ENCODE peak calls at places on chromosome 22, in four cellular contexts. T is A549, C is body of pancreas, K is adrenal gland. X is an unnamed sample. For H3K4me1, the result is how much of the 10 kb centered on the place peaks cover.

GRCh38 chr22:40008726-40009125 is 14.0 kb downstream of the FAM83F start:
- DNase-seq in T (no peak), C (no peak), K (no peak), X (no peak)

GRCh38 chr22:37244922-37245722 is 1.1 kb upstream of the RAC2 start:
- DNase-seq in T (no peak), C (no peak), K (no peak), X (peak)

GRCh38 chr22:22410677-22411076 is 97.9 kb downstream of the ZNF280B start:
- DNase-seq in T (no peak), C (no peak), K (no peak), X (no peak)

GRCh38 chr22:34781676-34782075 is 284.3 kb upstream of the ISX start:
- DNase-seq in T (no peak), C (no peak), K (no peak), X (no peak)

GRCh38 chr22:36136475-36136874 is 24.1 kb downstream of the APOL3 start:
- DNase-seq in T (no peak), C (no peak), K (no peak), X (no peak)

GRCh38 chr22:27857441-27857840 is 55.9 kb upstream of the MN1 start:
- DNase-seq in T (no peak), C (no peak), K (no peak), X (no peak)

GRCh38 chr22:50039669-50040458 is 18.2 kb downstream of the TTLL8 start:
- DNase-seq in T (no peak), C (no peak), K (no peak), X (no peak)

GRCh38 chr22:49052023-49052538 is 775.6 kb downstream of the BRD1 start:
- DNase-seq in T (no peak), C (peak), K (no peak), X (no peak)

GRCh38 chr22:22720201-22720723 is 75.8 kb downstream of the GGTLC2 start:
- DNase-seq in T (no peak), C (no peak), K (no peak), X (peak)

GRCh38 chr22:41028841-41029240 is 63.6 kb upstream of the EP300 start:
- DNase-seq in T (no peak), C (no peak), K (no peak), X (no peak)

GRCh38 chr22:39361495-39361894 is 11.7 kb downstream of the SYNGR1 start:
- DNase-seq in T (no peak), C (no peak), K (no peak), X (no peak)

GRCh38 chr22:28027453-28028448 is 108.7 kb upstream of the PITPNB start:
- DNase-seq in T (no peak), C (no peak), K (no peak), X (no peak)

GRCh38 chr22:37222440-37222971 is 10.2 kb upstream of the SSTR3 start:
- DNase-seq in T (no peak), C (no peak), K (no peak), X (peak)

GRCh38 chr22:36155702-36156101 is 4.9 kb downstream of the APOL3 start:
- DNase-seq in T (no peak), C (peak), K (peak), X (no peak)

GRCh38 chr22:36486619-36487384 is 5.4 kb upstream of the TXN2 start:
- DNase-seq in T (no peak), C (peak), K (peak), X (no peak)

GRCh38 chr22:22150457-22150856 is 94.1 kb upstream of the VPREB1 start:
- DNase-seq in T (no peak), C (no peak), K (no peak), X (no peak)

GRCh38 chr22:49294656-49295464 is 532.8 kb downstream of the BRD1 start:
- DNase-seq in T (no peak), C (no peak), K (no peak), X (no peak)

GRCh38 chr22:44260216-44261035 is 52.3 kb downstream of the SHISAL1 start:
- DNase-seq in T (no peak), C (no peak), K (no peak), X (no peak)

GRCh38 chr22:44707752-44708151 is 5.7 kb downstream of the PRR5 start:
- DNase-seq in T (no peak), C (no peak), K (no peak), X (no peak)

GRCh38 chr22:50544078-50544745 is 1.5 kb upstream of the KLHDC7B start:
- DNase-seq in T (peak), C (peak), K (peak), X (peak)

GRCh38 chr22:49449377-49449776 is 378.3 kb downstream of the BRD1 start:
- DNase-seq in T (no peak), C (no peak), K (no peak), X (no peak)

GRCh38 chr22:30880181-30880601 is 88.4 kb downstream of the MORC2 start:
- DNase-seq in T (no peak), C (no peak), K (no peak), X (no peak)

GRCh38 chr22:48919187-48919590 is 908.5 kb downstream of the BRD1 start:
- DNase-seq in T (no peak), C (no peak), K (no peak), X (no peak)

GRCh38 chr22:49271831-49272230 is 555.8 kb downstream of the BRD1 start:
- DNase-seq in T (no peak), C (no peak), K (no peak), X (no peak)

GRCh38 chr22:49413551-49413950 is 414.1 kb downstream of the BRD1 start:
- DNase-seq in T (no peak), C (no peak), K (no peak), X (no peak)

GRCh38 chr22:41367039-41367679 is 14.6 kb upstream of the TEF start:
- DNase-seq in T (peak), C (peak), K (peak), X (peak)

GRCh38 chr22:37137903-37138665 is 11.6 kb downstream of the IL2RB start:
- DNase-seq in T (no peak), C (no peak), K (no peak), X (no peak)

GRCh38 chr22:28023774-28024173 is 104.7 kb upstream of the PITPNB start:
- DNase-seq in T (no peak), C (no peak), K (no peak), X (no peak)

GRCh38 chr22:23769321-23769965 is 1.7 kb upstream of the CHCHD10 start:
- DNase-seq in T (no peak), C (no peak), K (no peak), X (no peak)

GRCh38 chr22:23107487-23108323 is 34.1 kb downstream of the RSPH14 start:
- DNase-seq in T (no peak), C (no peak), K (no peak), X (no peak)

GRCh38 chr22:28019360-28019759 is 100.3 kb upstream of the PITPNB start:
- DNase-seq in T (no peak), C (peak), K (peak), X (peak)

GRCh38 chr22:41352058-41352457 is 29.7 kb upstream of the TEF start:
- DNase-seq in T (peak), C (no peak), K (no peak), X (no peak)

GRCh38 chr22:23751441-23751996 is 607 bp upstream of the ZNF70 start:
- DNase-seq in T (no peak), C (peak), K (peak), X (peak)

GRCh38 chr22:19691721-19692341 is 22.5 kb upstream of the SEPTIN5 start:
- DNase-seq in T (peak), C (no peak), K (no peak), X (peak)

GRCh38 chr22:19666663-19667593 is 47.4 kb upstream of the SEPTIN5 start:
- DNase-seq in T (no peak), C (no peak), K (no peak), X (no peak)

GRCh38 chr22:37175414-37176144 is 12.5 kb downstream of the C1QTNF6 start:
- DNase-seq in T (no peak), C (no peak), K (peak), X (peak)

GRCh38 chr22:23289130-23289503 is 108.8 kb downstream of the BCR start:
- DNase-seq in T (no peak), C (no peak), K (no peak), X (no peak)

GRCh38 chr22:40436460-40437431 is 66.4 kb downstream of the SGSM3 start:
- DNase-seq in T (peak), C (peak), K (peak), X (peak)

DNA sequence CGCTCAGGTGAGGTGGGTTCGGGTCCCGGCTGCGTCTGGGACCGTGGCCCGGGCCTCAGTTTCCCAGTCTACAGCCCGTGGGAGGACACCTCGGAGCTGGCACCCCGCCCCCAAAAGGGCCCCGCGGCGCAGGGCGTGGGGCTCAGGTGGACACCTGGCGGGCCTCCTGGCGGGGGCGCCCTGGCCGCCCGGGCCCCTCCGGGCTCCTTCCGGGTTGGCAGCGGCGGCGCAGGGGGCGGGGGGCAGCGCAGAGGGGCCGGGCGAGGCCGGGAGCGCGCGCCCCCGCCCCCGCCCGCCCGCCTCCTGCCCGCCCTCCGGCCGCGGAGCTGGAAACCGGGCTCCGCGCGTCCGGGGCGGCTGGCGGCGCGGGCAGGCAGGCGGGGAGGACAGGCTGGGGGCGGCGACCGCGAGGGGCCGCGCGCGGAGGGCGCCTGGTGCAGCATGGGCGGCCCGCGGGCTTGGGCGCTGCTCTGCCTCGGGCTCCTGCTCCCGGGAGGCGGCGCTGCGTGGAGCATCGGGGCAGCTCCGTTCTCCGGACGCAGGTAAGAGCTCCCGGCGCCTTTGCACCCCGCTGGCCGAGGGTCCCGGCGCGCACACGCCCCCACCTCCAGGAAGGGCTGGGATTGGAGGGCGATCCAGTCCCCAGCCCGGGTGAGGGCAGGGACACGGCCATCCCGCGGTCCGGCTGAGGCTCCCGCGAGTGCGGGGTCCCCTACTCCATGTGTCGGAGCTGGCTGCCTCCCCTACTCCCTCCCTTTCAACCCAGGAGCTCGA is at the start of gene EMID1:
- DNase-seq in T (no peak), C (peak), K (peak), X (peak)
- TF ChIP-seq POLR2A in T (no peak), C (no peak), K (no peak), X (no peak)

DNA sequence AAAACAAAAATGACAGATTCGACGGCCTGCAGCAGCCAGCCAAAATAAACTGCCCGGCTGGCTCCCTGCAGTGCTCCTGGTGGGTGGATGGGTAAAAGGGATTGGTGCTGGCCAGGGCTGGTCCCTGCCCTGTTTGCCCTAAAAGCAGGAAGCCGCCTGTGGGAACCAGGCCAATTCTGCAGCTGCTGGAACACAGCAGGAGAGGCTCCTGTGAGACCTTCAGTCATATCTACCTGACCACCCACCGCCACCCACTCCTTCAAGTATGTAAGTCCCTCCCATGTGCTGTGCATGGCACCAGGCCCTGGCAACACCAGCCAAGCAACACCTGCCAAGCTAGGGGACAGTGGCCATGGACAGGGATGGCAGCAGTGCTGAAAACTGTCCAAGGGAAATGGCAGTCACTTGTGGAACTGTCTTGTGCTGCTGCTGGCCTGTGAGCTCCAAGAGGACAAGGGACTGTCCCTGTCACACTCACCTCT is 48.7 kb upstream of the ARFGAP3 start:
- DNase-seq in T (no peak), C (peak), K (peak), X (no peak)
- H3K4me1 ChIP-seq in T (under half), C (half or more), K (under half), X (under half)

GRCh38 chr22:46079093-46079860 is 71.0 kb upstream of the PPARA start:
- DNase-seq in T (no peak), C (peak), K (peak), X (no peak)

GRCh38 chr22:46081831-46082210 is 68.5 kb upstream of the PPARA start:
- DNase-seq in T (no peak), C (peak), K (peak), X (peak)

GRCh38 chr22:46078241-46079092 is 71.9 kb upstream of the PPARA start:
- DNase-seq in T (no peak), C (peak), K (peak), X (peak)

GRCh38 chr22:46081036-46081830 is 69.1 kb upstream of the PPARA start:
- DNase-seq in T (no peak), C (peak), K (peak), X (peak)

DNA sequence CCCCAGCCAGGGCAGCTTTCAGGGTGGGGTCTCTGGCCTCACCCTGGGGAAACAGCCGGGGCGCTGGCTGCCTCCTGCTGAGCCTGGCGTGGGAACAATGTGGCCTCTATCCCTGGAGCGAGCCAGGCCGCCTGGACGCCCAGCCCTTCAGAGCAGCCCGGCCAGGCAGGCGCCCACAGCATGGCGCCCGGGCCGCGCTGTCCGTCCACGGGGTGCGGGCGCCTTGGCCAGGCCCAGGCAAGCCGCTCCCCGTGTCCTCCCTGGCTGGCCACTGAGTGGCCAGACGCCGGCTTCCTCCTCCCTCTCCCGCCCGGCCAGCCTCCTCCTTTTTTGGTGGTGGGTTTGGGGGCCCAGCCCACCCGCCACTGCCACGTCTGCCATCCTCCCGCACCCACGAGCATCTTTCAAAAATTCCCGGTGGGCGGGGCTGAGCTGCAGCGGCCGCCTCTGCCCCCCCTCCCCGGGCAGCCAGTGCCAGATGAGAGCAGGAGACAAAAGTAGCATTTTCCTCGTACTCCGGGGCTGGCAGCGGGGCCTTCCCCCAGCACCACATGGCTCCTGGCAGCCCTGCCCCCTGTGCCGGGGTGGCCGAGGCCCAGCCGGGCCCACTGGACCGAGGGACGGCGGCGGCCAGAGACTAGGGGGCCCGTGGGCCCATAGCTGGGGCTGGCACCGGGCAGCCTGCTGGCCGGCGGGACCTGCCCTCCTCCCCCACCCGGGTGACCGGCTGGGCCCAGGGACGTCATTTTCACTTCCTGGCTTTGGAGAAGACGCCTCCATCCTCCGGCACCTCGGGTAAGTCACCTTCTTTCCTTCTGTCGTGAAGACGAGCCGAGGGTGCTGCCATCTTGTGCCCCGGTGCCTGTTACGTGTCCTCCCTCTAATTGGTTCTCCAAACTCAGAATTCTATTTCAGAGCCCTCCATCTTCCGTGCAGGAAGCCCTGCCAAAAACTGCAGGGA is 70.2 kb upstream of the PPARA start:
- DNase-seq in T (no peak), C (peak), K (peak), X (peak)
- TF ChIP-seq POLR2A in T (peak), C (peak), K (peak), X (no peak)

DNA sequence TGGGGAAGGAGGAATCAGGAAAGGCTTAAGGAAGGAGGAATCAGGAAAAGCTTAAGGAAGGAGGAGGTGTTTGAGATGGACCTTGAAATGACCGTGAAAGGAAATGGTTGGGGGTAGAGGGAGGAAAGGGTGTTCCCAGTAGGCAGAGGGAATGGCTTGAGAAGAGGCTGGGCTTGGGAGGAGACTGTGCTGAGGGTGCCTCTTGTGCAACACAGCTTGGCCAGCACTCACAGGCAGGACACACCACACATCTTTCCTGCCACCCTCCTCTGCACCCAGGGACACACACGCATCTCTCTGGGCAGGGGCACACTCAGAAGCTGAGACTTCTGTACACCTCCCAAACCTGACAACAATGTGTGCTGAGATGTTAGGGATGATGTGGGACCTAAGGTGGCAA is 151.4 kb downstream of the FBXO7 start:
- DNase-seq in T (no peak), C (no peak), K (no peak), X (no peak)
- H3K4me1 ChIP-seq in T (under half), C (under half), K (under half), X (under half)

DNA sequence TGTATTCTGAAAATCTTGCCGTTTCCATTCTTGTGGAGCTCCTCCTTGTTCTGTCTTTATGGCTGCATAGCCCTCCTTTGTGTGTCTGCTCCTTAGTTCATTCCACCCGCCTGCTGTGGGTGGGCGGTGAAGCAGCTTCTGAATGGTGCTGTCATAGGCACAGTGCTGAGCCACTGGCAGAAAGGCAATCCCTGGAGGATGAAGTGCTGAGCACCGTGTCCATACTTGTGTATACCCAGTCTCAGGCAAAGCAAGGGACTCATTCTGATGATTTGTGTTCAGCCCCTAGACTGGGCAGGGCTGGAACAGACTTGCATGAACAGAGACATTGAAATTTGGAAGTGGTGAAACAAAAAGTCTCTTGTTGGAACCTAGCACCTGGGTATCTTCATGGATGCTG is 134.9 kb downstream of the MYO18B start:
- DNase-seq in T (no peak), C (no peak), K (no peak), X (no peak)
- TF ChIP-seq POLR2A in T (no peak), C (no peak), K (no peak), X (no peak)

GRCh38 chr22:42428760-42429159 is 3.4 kb downstream of the NFAM1 start:
- DNase-seq in T (no peak), C (no peak), K (no peak), X (no peak)
- H3K4me1 ChIP-seq in T (under half), C (under half), K (under half), X (under half)

GRCh38 chr22:46549565-46549840 is 12.1 kb upstream of the CELSR1 start:
- DNase-seq in T (no peak), C (no peak), K (no peak), X (no peak)

GRCh38 chr22:46546466-46547178 is 9.2 kb upstream of the CELSR1 start:
- DNase-seq in T (no peak), C (peak), K (peak), X (no peak)

GRCh38 chr22:46545041-46545796 is 7.8 kb upstream of the CELSR1 start:
- DNase-seq in T (no peak), C (no peak), K (no peak), X (no peak)

GRCh38 chr22:46547883-46548244 is 10.4 kb upstream of the CELSR1 start:
- DNase-seq in T (no peak), C (peak), K (peak), X (no peak)

GRCh38 chr22:46547179-46547882 is 9.9 kb upstream of the CELSR1 start:
- DNase-seq in T (no peak), C (peak), K (peak), X (no peak)
- TF ChIP-seq POLR2A in T (no peak), C (peak), K (no peak), X (no peak)

GRCh38 chr22:26546282-26546681 is 34.0 kb upstream of the TFIP11 start:
- DNase-seq in T (no peak), C (no peak), K (no peak), X (no peak)
- H3K4me1 ChIP-seq in T (under half), C (half or more), K (under half), X (under half)

DNA sequence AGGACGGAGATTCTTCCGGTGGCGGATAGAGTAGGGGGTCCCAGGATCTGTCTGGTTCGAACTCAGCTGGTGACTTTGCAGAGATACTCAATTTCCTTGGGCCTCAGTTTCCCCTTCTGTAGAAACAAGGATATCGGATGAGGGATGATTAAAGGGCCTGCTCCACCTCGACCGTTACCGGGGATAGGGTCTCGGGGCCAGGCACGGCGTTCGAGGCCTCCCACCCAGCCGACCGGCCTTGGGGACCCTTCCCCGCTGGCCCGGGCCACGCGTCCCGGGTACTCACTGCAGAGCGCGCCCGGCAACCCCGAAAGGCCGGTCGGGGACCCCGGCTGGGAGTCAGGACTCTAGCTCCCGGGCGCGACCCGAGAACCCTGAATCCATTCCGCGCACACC is 321 bp downstream of the RHBDD3 start:
- DNase-seq in T (no peak), C (no peak), K (no peak), X (no peak)
- TF ChIP-seq POLR2A in T (no peak), C (no peak), K (no peak), X (no peak)

X was measured in Peyer's patch.